ENCODE peak calls at places on chromosomes 4 and X, in eight cellular contexts. One of them, this sample, is unnamed.

GRCh38 chr4:8590546-8590880 is 2.1 kb upstream of the CPZ start:
- DNase-seq in neural progenitor cell: no peak
- DNase-seq in EL: no peak
- DNase-seq in GM04504: no peak
- DNase-seq in fibroblast of lung: no peak
- DNase-seq in cardiac muscle cell: no peak
- DNase-seq in dorsolateral prefrontal cortex: no peak
- DNase-seq in endothelial cell: no peak
- DNase-seq in this sample: no peak

GRCh38 chr4:39494354-39494753 is 32.9 kb downstream of the UGDH start:
- DNase-seq in neural progenitor cell: no peak
- DNase-seq in endothelial cell: no peak
- DNase-seq in GM04504: no peak
- DNase-seq in EL: no peak
- DNase-seq in dorsolateral prefrontal cortex: no peak
- DNase-seq in cardiac muscle cell: no peak
- DNase-seq in fibroblast of lung: no peak
- DNase-seq in this sample: no peak

GRCh38 chrX:119692241-119693031 is 532 bp downstream of the SEPTIN6 start:
- DNase-seq in endothelial cell: peak
- DNase-seq in GM04504: no peak
- DNase-seq in neural progenitor cell: peak
- DNase-seq in cardiac muscle cell: peak
- DNase-seq in fibroblast of lung: peak
- DNase-seq in dorsolateral prefrontal cortex: peak
- DNase-seq in EL: peak
- DNase-seq in this sample: peak

GRCh38 chrX:108123591-108124366 is 32.2 kb downstream of the ATG4A start:
- DNase-seq in neural progenitor cell: no peak
- DNase-seq in dorsolateral prefrontal cortex: peak
- DNase-seq in fibroblast of lung: no peak
- DNase-seq in endothelial cell: no peak
- DNase-seq in EL: no peak
- DNase-seq in GM04504: no peak
- DNase-seq in cardiac muscle cell: no peak
- DNase-seq in this sample: no peak

GRCh38 chr4:5142726-5143125 is 91.4 kb downstream of the STK32B start:
- DNase-seq in dorsolateral prefrontal cortex: no peak
- DNase-seq in fibroblast of lung: peak
- DNase-seq in GM04504: peak
- DNase-seq in EL: peak
- DNase-seq in cardiac muscle cell: peak
- DNase-seq in endothelial cell: peak
- DNase-seq in neural progenitor cell: peak
- DNase-seq in this sample: peak

GRCh38 chr4:153610623-153611376 is 73.3 kb upstream of the TLR2 start:
- DNase-seq in neural progenitor cell: no peak
- DNase-seq in dorsolateral prefrontal cortex: no peak
- DNase-seq in endothelial cell: no peak
- DNase-seq in EL: no peak
- DNase-seq in fibroblast of lung: no peak
- DNase-seq in GM04504: no peak
- DNase-seq in cardiac muscle cell: no peak
- DNase-seq in this sample: no peak

GRCh38 chr4:48591372-48591771 is 101.3 kb downstream of the ZAR1 start:
- DNase-seq in cardiac muscle cell: no peak
- DNase-seq in GM04504: no peak
- DNase-seq in fibroblast of lung: no peak
- DNase-seq in dorsolateral prefrontal cortex: no peak
- DNase-seq in EL: no peak
- DNase-seq in neural progenitor cell: no peak
- DNase-seq in endothelial cell: no peak
- DNase-seq in this sample: no peak

GRCh38 chr4:40369437-40370278 is 34.5 kb downstream of the CHRNA9 start:
- DNase-seq in GM04504: no peak
- DNase-seq in neural progenitor cell: no peak
- DNase-seq in dorsolateral prefrontal cortex: no peak
- DNase-seq in cardiac muscle cell: no peak
- DNase-seq in EL: no peak
- DNase-seq in fibroblast of lung: no peak
- DNase-seq in endothelial cell: no peak
- DNase-seq in this sample: no peak

GRCh38 chr4:17687237-17687857 is 72.9 kb downstream of the MED28 start:
- DNase-seq in neural progenitor cell: no peak
- DNase-seq in GM04504: no peak
- DNase-seq in dorsolateral prefrontal cortex: no peak
- DNase-seq in cardiac muscle cell: no peak
- DNase-seq in EL: no peak
- DNase-seq in endothelial cell: no peak
- DNase-seq in fibroblast of lung: no peak
- DNase-seq in this sample: no peak

GRCh38 chr4:151099976-151100417 is 569 bp downstream of the RPS3A start:
- DNase-seq in cardiac muscle cell: peak
- DNase-seq in EL: peak
- DNase-seq in GM04504: peak
- DNase-seq in fibroblast of lung: peak
- DNase-seq in endothelial cell: no peak
- DNase-seq in dorsolateral prefrontal cortex: no peak
- DNase-seq in neural progenitor cell: no peak
- DNase-seq in this sample: peak

GRCh38 chrX:106201502-106202178 is 33.5 kb downstream of the PWWP3B start:
- DNase-seq in GM04504: no peak
- DNase-seq in fibroblast of lung: no peak
- DNase-seq in endothelial cell: no peak
- DNase-seq in neural progenitor cell: peak
- DNase-seq in cardiac muscle cell: no peak
- DNase-seq in dorsolateral prefrontal cortex: no peak
- DNase-seq in EL: no peak
- DNase-seq in this sample: no peak

GRCh38 chr4:95729596-95729995 is 110.3 kb upstream of the PDHA2 start:
- DNase-seq in endothelial cell: no peak
- DNase-seq in fibroblast of lung: no peak
- DNase-seq in cardiac muscle cell: no peak
- DNase-seq in GM04504: no peak
- DNase-seq in EL: no peak
- DNase-seq in neural progenitor cell: peak
- DNase-seq in dorsolateral prefrontal cortex: no peak
- DNase-seq in this sample: no peak

GRCh38 chr4:144645621-144646522 is at the start of gene HHIP:
- DNase-seq in GM04504: no peak
- DNase-seq in endothelial cell: peak
- DNase-seq in dorsolateral prefrontal cortex: peak
- DNase-seq in fibroblast of lung: peak
- DNase-seq in cardiac muscle cell: peak
- DNase-seq in EL: peak
- DNase-seq in neural progenitor cell: peak
- DNase-seq in this sample: peak

GRCh38 chr4:64582492-64582891 is 173.2 kb upstream of the TECRL start:
- DNase-seq in GM04504: no peak
- DNase-seq in cardiac muscle cell: no peak
- DNase-seq in neural progenitor cell: peak
- DNase-seq in EL: no peak
- DNase-seq in dorsolateral prefrontal cortex: no peak
- DNase-seq in endothelial cell: no peak
- DNase-seq in fibroblast of lung: no peak
- DNase-seq in this sample: no peak

GRCh38 chrX:154396948-154397887 is 959 bp upstream of the RPL10 start:
- DNase-seq in neural progenitor cell: peak
- DNase-seq in fibroblast of lung: peak
- DNase-seq in GM04504: no peak
- DNase-seq in cardiac muscle cell: peak
- DNase-seq in endothelial cell: peak
- DNase-seq in EL: peak
- DNase-seq in dorsolateral prefrontal cortex: no peak
- DNase-seq in this sample: peak

GRCh38 chrX:38336538-38337240 is 9.4 kb upstream of the RPGR start:
- DNase-seq in dorsolateral prefrontal cortex: no peak
- DNase-seq in neural progenitor cell: no peak
- DNase-seq in fibroblast of lung: no peak
- DNase-seq in GM04504: no peak
- DNase-seq in EL: no peak
- DNase-seq in cardiac muscle cell: no peak
- DNase-seq in endothelial cell: no peak
- DNase-seq in this sample: no peak

GRCh38 chr4:74109894-74110605 is 11.1 kb upstream of the CXCL2 start:
- DNase-seq in EL: peak
- DNase-seq in neural progenitor cell: no peak
- DNase-seq in dorsolateral prefrontal cortex: no peak
- DNase-seq in fibroblast of lung: peak
- DNase-seq in cardiac muscle cell: peak
- DNase-seq in GM04504: peak
- DNase-seq in endothelial cell: no peak
- DNase-seq in this sample: peak

GRCh38 chr4:1060646-1061371 is 49.4 kb downstream of the FGFRL1 start:
- DNase-seq in fibroblast of lung: no peak
- DNase-seq in GM04504: no peak
- DNase-seq in dorsolateral prefrontal cortex: no peak
- DNase-seq in endothelial cell: no peak
- DNase-seq in neural progenitor cell: no peak
- DNase-seq in EL: no peak
- DNase-seq in cardiac muscle cell: no peak
- DNase-seq in this sample: no peak

GRCh38 chr4:186037692-186038658 is 31.0 kb upstream of the TLR3 start:
- DNase-seq in EL: peak
- DNase-seq in endothelial cell: peak
- DNase-seq in cardiac muscle cell: peak
- DNase-seq in GM04504: peak
- DNase-seq in fibroblast of lung: peak
- DNase-seq in neural progenitor cell: peak
- DNase-seq in dorsolateral prefrontal cortex: peak
- DNase-seq in this sample: peak

GRCh38 chr4:27057053-27057452 is 196.4 kb downstream of the STIM2 start:
- DNase-seq in cardiac muscle cell: no peak
- DNase-seq in GM04504: no peak
- DNase-seq in fibroblast of lung: no peak
- DNase-seq in endothelial cell: no peak
- DNase-seq in dorsolateral prefrontal cortex: no peak
- DNase-seq in EL: no peak
- DNase-seq in neural progenitor cell: no peak
- DNase-seq in this sample: no peak

GRCh38 chr4:31461425-31461824 is 741.3 kb downstream of the PCDH7 start:
- DNase-seq in GM04504: peak
- DNase-seq in cardiac muscle cell: no peak
- DNase-seq in endothelial cell: no peak
- DNase-seq in neural progenitor cell: no peak
- DNase-seq in EL: no peak
- DNase-seq in fibroblast of lung: peak
- DNase-seq in dorsolateral prefrontal cortex: no peak
- DNase-seq in this sample: peak

GRCh38 chrX:38850807-38851533 is 49.7 kb downstream of the MID1IP1 start:
- DNase-seq in neural progenitor cell: no peak
- DNase-seq in dorsolateral prefrontal cortex: no peak
- DNase-seq in endothelial cell: no peak
- DNase-seq in cardiac muscle cell: no peak
- DNase-seq in GM04504: no peak
- DNase-seq in EL: no peak
- DNase-seq in fibroblast of lung: no peak
- DNase-seq in this sample: no peak

GRCh38 chr4:118738999-118739690 is 54.0 kb downstream of the METTL14 start:
- DNase-seq in endothelial cell: no peak
- DNase-seq in EL: no peak
- DNase-seq in cardiac muscle cell: no peak
- DNase-seq in GM04504: no peak
- DNase-seq in fibroblast of lung: no peak
- DNase-seq in dorsolateral prefrontal cortex: no peak
- DNase-seq in neural progenitor cell: no peak
- DNase-seq in this sample: peak

GRCh38 chr4:16893141-16893571 is 5.3 kb downstream of the LDB2 start:
- DNase-seq in cardiac muscle cell: peak
- DNase-seq in endothelial cell: no peak
- DNase-seq in fibroblast of lung: peak
- DNase-seq in neural progenitor cell: no peak
- DNase-seq in EL: no peak
- DNase-seq in dorsolateral prefrontal cortex: no peak
- DNase-seq in GM04504: no peak
- DNase-seq in this sample: peak

GRCh38 chrX:153610834-153611209 is 11.9 kb upstream of the CCNQ start:
- DNase-seq in fibroblast of lung: no peak
- DNase-seq in endothelial cell: no peak
- DNase-seq in neural progenitor cell: no peak
- DNase-seq in cardiac muscle cell: no peak
- DNase-seq in GM04504: no peak
- DNase-seq in EL: no peak
- DNase-seq in dorsolateral prefrontal cortex: no peak
- DNase-seq in this sample: no peak

GRCh38 chrX:15334561-15334960 is 762 bp downstream of the PIGA start:
- DNase-seq in GM04504: no peak
- DNase-seq in EL: peak
- DNase-seq in neural progenitor cell: no peak
- DNase-seq in cardiac muscle cell: peak
- DNase-seq in dorsolateral prefrontal cortex: no peak
- DNase-seq in fibroblast of lung: no peak
- DNase-seq in endothelial cell: no peak
- DNase-seq in this sample: peak